ENCODE peak calls at places on chromosomes 6 and 20, in four cellular contexts. P is psoas muscle, U is stomach, T is pancreas. B is an unnamed sample. For H3K27me3, the result is how much of the 10 kb centered on the place peaks cover.

GRCh38 chr6:156009656-156010055 is 554.0 kb upstream of the NOX3 start:
- DNase-seq in T (no peak), U (no peak), P (no peak), B (no peak)

GRCh38 chr6:16236648-16237199 is 1.7 kb upstream of the GMPR start:
- DNase-seq in U (peak), T (no peak), P (no peak), B (no peak)

GRCh38 chr6:164185342-164185920 is 770.9 kb downstream of the QKI start:
- DNase-seq in P (no peak), T (no peak), U (no peak), B (no peak)

GRCh38 chr6:70884074-70884983 is 72.5 kb downstream of the B3GAT2 start:
- DNase-seq in P (peak), T (peak), U (peak), B (peak)

GRCh38 chr20:50331469-50332251 is 141.0 kb downstream of the CEBPB start:
- DNase-seq in P (no peak), T (peak), U (peak), B (no peak)

GRCh38 chr6:13355043-13355945 is 27.0 kb upstream of the TBC1D7 start:
- DNase-seq in P (no peak), T (no peak), U (no peak), B (peak)

GRCh38 chr20:34111057-34111711 is 859 bp downstream of the EIF2S2 start:
- DNase-seq in P (no peak), T (no peak), U (no peak), B (no peak)

GRCh38 chr6:166440106-166440505 is 57.4 kb upstream of the MPC1 start:
- DNase-seq in T (no peak), U (no peak), P (no peak), B (no peak)

GRCh38 chr20:35104685-35105295 is 12.2 kb upstream of the TRPC4AP start:
- DNase-seq in P (no peak), T (no peak), U (no peak), B (no peak)

GRCh38 chr6:7115452-7116223 is 7.9 kb downstream of the RREB1 start:
- DNase-seq in T (no peak), P (no peak), U (no peak), B (no peak)

GRCh38 chr20:64049887-64050260 is 435 bp upstream of the SOX18 start:
- DNase-seq in U (no peak), P (no peak), T (no peak), B (no peak)

DNA sequence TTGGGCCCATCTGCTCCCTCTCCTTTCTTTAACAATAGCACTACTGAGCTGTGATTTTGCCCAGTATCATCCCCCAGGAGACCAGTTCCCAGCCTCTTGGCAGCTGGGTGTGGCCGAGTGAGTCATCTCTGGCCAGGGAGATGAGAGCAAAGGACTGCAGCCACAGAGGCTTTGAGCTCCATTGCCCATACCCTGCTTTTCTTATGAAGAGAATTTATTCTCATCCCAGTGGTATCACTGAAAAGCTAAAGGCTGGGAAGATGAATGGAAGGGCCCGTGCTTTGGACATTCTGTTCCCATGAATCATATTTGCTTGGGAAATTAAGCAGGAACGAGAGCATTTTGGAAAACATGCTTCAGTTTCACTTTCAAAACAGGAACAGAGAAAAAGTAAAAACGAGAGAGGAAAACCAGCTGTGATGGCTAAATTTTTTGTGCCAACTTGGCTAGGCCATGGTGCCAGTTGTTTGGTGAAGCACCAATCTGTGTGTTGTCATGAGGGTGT is 14.9 kb downstream of the CST3 start:
- DNase-seq in U (peak), T (no peak), P (peak), B (no peak)
- H3K27me3 ChIP-seq in U (under half), T (under half), P (under half), B (under half)

GRCh38 chr20:2817341-2817726 is 1.2 kb downstream of the TMEM239 start:
- DNase-seq in P (no peak), U (no peak), T (no peak), B (no peak)

GRCh38 chr20:2817891-2818595 is 1.9 kb downstream of the TMEM239 start:
- DNase-seq in P (peak), T (no peak), U (no peak), B (no peak)

GRCh38 chr20:2820896-2821869 is 5.0 kb downstream of the TMEM239 start:
- DNase-seq in T (no peak), U (no peak), P (no peak), B (no peak)

GRCh38 chr20:2822073-2822472 is 5.9 kb downstream of the TMEM239 start:
- DNase-seq in P (no peak), T (no peak), U (no peak), B (peak)

DNA sequence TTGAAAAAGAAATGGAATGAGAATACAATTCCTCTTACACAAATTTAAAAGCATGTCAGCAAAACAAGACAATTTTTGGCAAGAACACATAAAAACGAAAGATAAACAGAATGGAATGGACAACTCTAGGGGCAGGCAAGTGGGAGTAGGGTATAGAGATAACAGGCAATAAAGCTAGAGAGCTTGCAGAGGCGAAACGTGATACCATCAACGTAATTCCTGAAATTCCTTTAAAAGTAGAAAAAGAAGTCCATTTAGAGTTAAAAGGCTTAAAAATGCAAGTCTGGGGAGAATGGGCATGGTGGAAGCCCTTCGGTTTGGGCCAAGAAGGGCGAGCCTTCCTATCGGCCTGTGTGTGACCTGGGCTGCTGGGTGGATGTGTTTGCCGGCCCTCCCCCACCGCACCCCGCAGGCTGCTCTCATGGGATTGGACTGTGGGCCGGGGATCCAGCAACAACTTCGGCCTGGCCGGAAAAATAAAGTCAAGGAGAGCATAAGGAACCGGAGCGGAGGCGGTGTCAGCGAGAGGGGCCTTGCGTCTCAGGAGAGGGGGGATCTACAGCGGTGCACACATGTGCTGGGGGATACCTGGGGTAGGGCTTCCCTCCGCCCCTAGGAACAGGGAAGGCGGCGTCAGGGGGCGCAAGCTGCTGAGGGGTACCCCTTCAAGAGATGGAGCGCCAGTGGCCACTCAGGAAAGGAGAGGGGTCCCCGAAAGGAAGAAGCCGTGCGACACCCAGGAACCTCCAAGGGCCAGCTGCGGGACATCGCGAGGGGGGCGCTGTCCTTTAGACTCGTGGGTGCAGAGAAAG is 4.1 kb downstream of the TMEM239 start:
- DNase-seq in T (no peak), P (no peak), U (no peak), B (no peak)
- H3K27ac ChIP-seq in T (no peak), P (no peak), U (no peak), B (no peak)

DNA sequence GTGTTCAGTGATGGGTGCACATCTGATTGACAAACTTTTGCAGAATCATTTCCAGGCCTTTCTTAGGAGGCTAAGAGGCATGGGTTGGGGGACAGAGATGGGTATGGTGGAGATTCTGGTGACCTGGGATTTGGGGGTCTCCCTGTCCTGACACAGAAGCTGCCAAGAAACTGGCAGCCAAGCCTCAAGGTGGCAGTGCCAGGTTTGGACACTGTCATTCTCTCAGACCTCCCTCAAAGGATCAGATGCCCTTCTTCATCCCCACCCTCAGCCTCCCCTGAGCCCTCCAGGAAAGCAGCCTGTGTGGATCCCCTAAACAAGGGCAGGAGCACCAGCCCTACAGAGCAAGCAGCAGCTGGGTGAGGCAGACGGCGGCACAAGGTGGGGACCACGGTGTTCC is 18.1 kb upstream of the MAS1L start:
- DNase-seq in T (no peak), P (no peak), U (no peak), B (no peak)
- H3K27me3 ChIP-seq in T (under half), P (under half), U (under half), B (under half)

GRCh38 chr6:112183271-112183671 is 71.1 kb downstream of the LAMA4 start:
- DNase-seq in T (no peak), U (no peak), P (no peak), B (no peak)

GRCh38 chr6:112179631-112180030 is 74.7 kb downstream of the LAMA4 start:
- DNase-seq in U (no peak), T (no peak), P (no peak), B (no peak)

GRCh38 chr6:112180095-112180820 is 74.1 kb downstream of the LAMA4 start:
- DNase-seq in U (no peak), P (no peak), T (peak), B (peak)

GRCh38 chr6:112178846-112179245 is 75.5 kb downstream of the LAMA4 start:
- DNase-seq in U (no peak), P (no peak), T (no peak), B (no peak)

GRCh38 chr6:112181130-112181529 is 73.2 kb downstream of the LAMA4 start:
- DNase-seq in T (no peak), P (no peak), U (no peak), B (no peak)
- H3K27ac ChIP-seq in T (no peak), P (no peak), U (no peak), B (no peak)

DNA sequence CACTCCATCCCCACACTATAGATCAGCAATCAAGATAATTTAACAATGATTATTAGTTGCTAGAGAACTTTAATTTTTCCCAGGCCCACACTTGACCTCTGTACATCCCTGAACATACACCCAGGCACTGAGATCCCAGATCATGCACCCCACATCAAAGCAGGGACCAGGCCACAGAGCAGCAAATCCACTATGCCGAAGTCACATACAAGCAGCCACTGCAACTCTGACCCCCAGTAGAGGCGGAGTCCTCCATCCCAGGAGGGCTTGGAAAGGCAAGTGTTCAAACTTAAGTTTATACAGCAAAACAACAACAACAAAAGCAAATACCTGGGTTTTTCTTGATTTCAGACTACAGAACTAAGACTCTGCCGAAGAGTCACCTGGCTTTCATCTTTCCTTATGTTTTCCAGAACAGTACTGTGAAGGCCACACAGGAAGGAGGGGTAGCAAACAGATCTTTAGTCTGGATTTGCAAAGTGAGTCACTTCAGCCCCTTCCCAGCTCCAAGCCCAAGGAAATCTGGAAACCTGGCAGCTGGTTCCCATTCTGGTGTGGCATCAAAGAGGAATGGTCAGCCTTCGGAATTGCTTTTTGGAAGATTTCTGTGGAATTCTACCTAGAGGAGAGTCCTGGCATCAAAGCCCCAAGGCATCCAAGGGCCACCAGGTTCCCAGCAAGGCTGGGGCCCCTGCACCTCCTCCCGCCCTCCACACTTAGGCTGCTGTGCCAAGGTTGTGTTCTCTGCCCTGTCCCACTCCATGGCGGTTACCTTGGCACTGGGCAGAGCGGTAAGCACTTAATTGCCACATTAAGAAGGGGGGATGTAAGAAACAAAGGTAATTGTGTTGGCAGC is 7.3 kb downstream of the JAG1 start:
- DNase-seq in U (no peak), T (no peak), P (no peak), B (no peak)
- H3K27me3 ChIP-seq in U (under half), T (under half), P (under half), B (under half)

DNA sequence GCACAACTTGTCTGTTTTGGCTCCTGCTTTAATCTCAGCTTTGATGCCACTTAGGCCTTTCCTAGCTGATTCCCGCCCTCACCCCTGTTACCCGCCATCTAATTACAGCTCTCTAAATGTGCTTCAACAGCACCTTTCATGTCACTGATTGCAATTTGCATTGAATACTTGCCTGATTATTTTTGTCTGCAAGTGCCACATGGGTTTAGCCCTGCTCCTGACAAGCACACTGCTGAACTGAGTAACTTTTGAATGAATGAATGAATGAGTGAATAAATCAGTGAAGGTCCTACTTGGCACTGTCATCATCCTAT is 591 bp upstream of the DCBLD1 start:
- DNase-seq in T (no peak), P (no peak), U (no peak), B (peak)
- H3K27ac ChIP-seq in T (peak), P (peak), U (peak), B (no peak)